ENCODE peak calls at places on chromosomes 11 and 22, in ten cellular contexts. D is PC-9; L is C1 segment of cervical spinal cord; N is GM06990; U is NCI-H748 treated with DMSO at 0.1 percent for 48 hours; Z is stimulated activated CD4-positive, alpha-beta T cell treated with anti-CD3 and anti-CD28 coated beads, TNF-alpha, amount 100 ng/mL, for 1 hour; K is posterior cingulate gyrus; F is A549; W is iris pigment epithelial cell; S is effector CD4-positive, alpha-beta T cell. C is an unnamed sample.

GRCh38 chr11:118612378-118612777 is 5.0 kb downstream of the PHLDB1 start:
- DNase-seq in D (no peak), L (no peak), N (no peak), U (no peak), Z (no peak), K (peak), F (no peak), W (no peak), S (no peak), C (no peak)

GRCh38 chr11:11602011-11602410 is 19.8 kb downstream of the GALNT18 start:
- DNase-seq in D (no peak), L (no peak), N (no peak), U (no peak), Z (no peak), K (no peak), F (no peak), W (no peak), S (no peak), C (no peak)

GRCh38 chr11:57310630-57311086 is 14.1 kb downstream of the TNKS1BP1 start:
- DNase-seq in D (no peak), L (no peak), N (no peak), U (peak), Z (no peak), K (no peak), F (no peak), W (no peak), S (no peak), C (no peak)

GRCh38 chr11:118060879-118061278 is 16.0 kb upstream of the TMPRSS4 start:
- DNase-seq in D (peak), L (no peak), N (no peak), U (no peak), Z (no peak), K (no peak), F (no peak), W (no peak), S (no peak), C (no peak)

GRCh38 chr11:75273331-75273988 is 32.9 kb downstream of the TPBGL start:
- DNase-seq in D (no peak), L (no peak), N (no peak), U (no peak), Z (no peak), K (peak), F (no peak), W (no peak), S (no peak), C (no peak)

GRCh38 chr22:49930596-49931412 is 12.4 kb downstream of the CRELD2 start:
- DNase-seq in D (peak), L (peak), N (peak), U (peak), Z (peak), K (peak), F (peak), W (no peak), S (peak), C (peak)

GRCh38 chr11:66046901-66047300 is 2.1 kb downstream of the GAL3ST3 start:
- DNase-seq in D (no peak), L (no peak), N (no peak), U (no peak), Z (no peak), K (no peak), F (no peak), W (no peak), S (no peak), C (no peak)

GRCh38 chr11:117315285-117316196 is 515 bp downstream of the BACE1 start:
- DNase-seq in D (no peak), L (peak), N (no peak), U (no peak), Z (no peak), K (no peak), F (no peak), W (no peak), S (no peak), C (no peak)

GRCh38 chr22:49534386-49534785 is 293.3 kb downstream of the BRD1 start:
- DNase-seq in D (no peak), L (no peak), N (no peak), U (no peak), Z (no peak), K (no peak), F (no peak), W (no peak), S (no peak), C (no peak)

GRCh38 chr22:37647928-37648327 is 8.5 kb downstream of the SH3BP1 start:
- DNase-seq in D (no peak), L (no peak), N (no peak), U (no peak), Z (no peak), K (no peak), F (peak), W (no peak), S (no peak), C (no peak)

GRCh38 chr11:14312736-14313438 is 46.1 kb downstream of the RRAS2 start:
- DNase-seq in D (no peak), L (no peak), N (no peak), U (no peak), Z (no peak), K (no peak), F (no peak), W (peak), S (no peak), C (no peak)

GRCh38 chr11:66126808-66127555 is 56.9 kb downstream of the PACS1 start:
- DNase-seq in D (no peak), L (peak), N (peak), U (no peak), Z (peak), K (no peak), F (no peak), W (peak), S (peak), C (peak)

GRCh38 chr11:8331767-8332166 is 68.1 kb upstream of the LMO1 start:
- DNase-seq in D (no peak), L (no peak), N (no peak), U (no peak), Z (no peak), K (no peak), F (no peak), W (peak), S (no peak), C (no peak)

GRCh38 chr11:119205080-119205479 is 1.1 kb upstream of the CBL start:
- DNase-seq in D (no peak), L (no peak), N (no peak), U (no peak), Z (no peak), K (no peak), F (no peak), W (no peak), S (no peak), C (no peak)

GRCh38 chr11:83545494-83545893 is 259.3 kb upstream of the CCDC90B start:
- DNase-seq in D (no peak), L (no peak), N (no peak), U (no peak), Z (no peak), K (no peak), F (no peak), W (no peak), S (no peak), C (no peak)

GRCh38 chr11:115607621-115608191 is 103.5 kb upstream of the CADM1 start:
- DNase-seq in D (no peak), L (peak), N (no peak), U (no peak), Z (no peak), K (no peak), F (no peak), W (no peak), S (no peak), C (no peak)

GRCh38 chr22:28247667-28248363 is 328.8 kb upstream of the PITPNB start:
- DNase-seq in D (no peak), L (no peak), N (no peak), U (no peak), Z (no peak), K (no peak), F (no peak), W (no peak), S (no peak), C (no peak)

GRCh38 chr11:133898770-133899115 is 53.4 kb upstream of the SPATA19 start:
- DNase-seq in D (no peak), L (no peak), N (no peak), U (no peak), Z (no peak), K (no peak), F (no peak), W (no peak), S (no peak), C (no peak)

GRCh38 chr22:27238935-27239510 is 562.5 kb downstream of the MN1 start:
- DNase-seq in D (peak), L (no peak), N (no peak), U (no peak), Z (no peak), K (no peak), F (peak), W (peak), S (no peak), C (no peak)

GRCh38 chr22:50672471-50673230 is at the start of gene SHANK3:
- DNase-seq in D (peak), L (no peak), N (no peak), U (no peak), Z (no peak), K (no peak), F (no peak), W (no peak), S (no peak), C (no peak)

GRCh38 chr11:118398797-118399564 is 2.4 kb upstream of the ATP5MG start:
- DNase-seq in D (no peak), L (no peak), N (no peak), U (no peak), Z (peak), K (no peak), F (no peak), W (peak), S (peak), C (peak)

GRCh38 chr22:50326959-50327710 is at the start of gene DENND6B:
- DNase-seq in D (peak), L (peak), N (peak), U (peak), Z (peak), K (peak), F (peak), W (peak), S (peak), C (peak)

GRCh38 chr11:63518548-63518947 is 12.7 kb downstream of the LGALS12 start:
- DNase-seq in D (no peak), L (no peak), N (no peak), U (no peak), Z (no peak), K (no peak), F (no peak), W (peak), S (no peak), C (no peak)

GRCh38 chr11:105706025-105706530 is 96.2 kb downstream of the GRIA4 start:
- DNase-seq in D (no peak), L (peak), N (no peak), U (no peak), Z (no peak), K (no peak), F (no peak), W (no peak), S (no peak), C (no peak)

GRCh38 chr22:19514831-19515565 is 9.2 kb downstream of the CLDN5 start:
- DNase-seq in D (no peak), L (no peak), N (no peak), U (no peak), Z (no peak), K (no peak), F (no peak), W (peak), S (no peak), C (peak)

GRCh38 chr11:83158474-83158786 is 1.5 kb downstream of the PCF11 start:
- DNase-seq in D (no peak), L (no peak), N (no peak), U (no peak), Z (no peak), K (no peak), F (no peak), W (no peak), S (no peak), C (no peak)

GRCh38 chr11:554824-555499 is 5.6 kb downstream of the LMNTD2 start:
- DNase-seq in D (no peak), L (peak), N (peak), U (peak), Z (peak), K (no peak), F (peak), W (peak), S (peak), C (peak)